ENCODE peak calls at places on chromosomes 5 and 9, in nine cellular contexts. Z, Y, K, F, R, Q, D, G and N are unnamed samples.

GRCh38 chr9:81531511-81531910 is 157.8 kb downstream of the TLE1 start:
- DNase-seq in Y (no peak), G (no peak), Q (no peak), R (no peak), D (no peak), K (no peak), Z (no peak), F (no peak), N (no peak)

GRCh38 chr5:53368516-53368915 is 111.9 kb upstream of the FST start:
- DNase-seq in Q (no peak), G (no peak), D (no peak), K (no peak), F (no peak), R (peak), Y (no peak), Z (peak), N (no peak)

GRCh38 chr5:135394095-135394494 is 4.9 kb downstream of the MACROH2A1 start:
- DNase-seq in Y (no peak), Z (no peak), R (no peak), F (no peak), D (no peak), Q (no peak), G (no peak), K (no peak), N (no peak)

GRCh38 chr9:130664191-130665028 is at the start of gene PRDM12:
- DNase-seq in Z (no peak), F (no peak), R (no peak), Q (peak), D (no peak), G (no peak), Y (no peak), K (no peak), N (no peak)

GRCh38 chr9:127987103-127987614 is 6.4 kb upstream of the EEIG1 start:
- DNase-seq in Y (peak), D (peak), F (peak), R (peak), Q (no peak), K (no peak), Z (no peak), G (no peak), N (no peak)

GRCh38 chr9:135224921-135225541 is 137.6 kb downstream of the OLFM1 start:
- DNase-seq in K (no peak), Z (no peak), F (no peak), Y (no peak), R (no peak), D (no peak), Q (peak), G (no peak), N (no peak)

GRCh38 chr9:101455656-101456235 is 20.2 kb upstream of the ALDOB start:
- DNase-seq in Y (no peak), Z (no peak), Q (no peak), D (no peak), F (no peak), K (no peak), R (no peak), G (no peak), N (no peak)

GRCh38 chr9:104351726-104352125 is 152.3 kb upstream of the OR13F1 start:
- DNase-seq in R (no peak), F (no peak), Z (no peak), G (no peak), Q (no peak), K (no peak), D (no peak), Y (no peak), N (no peak)

GRCh38 chr9:96140401-96141180 is 161.4 kb downstream of the HSD17B3 start:
- DNase-seq in Q (peak), Y (no peak), K (no peak), D (no peak), F (no peak), Z (no peak), G (no peak), R (no peak), N (no peak)

GRCh38 chr5:103375356-103375755 is 116.8 kb downstream of the MACIR start:
- DNase-seq in F (no peak), Q (no peak), Z (no peak), G (no peak), K (no peak), Y (no peak), R (no peak), D (no peak), N (no peak)

GRCh38 chr5:125006011-125006685 is 259.7 kb upstream of the ZNF608 start:
- DNase-seq in K (no peak), Y (no peak), Q (peak), D (no peak), Z (peak), R (no peak), F (no peak), G (no peak), N (no peak)

GRCh38 chr9:136055715-136056545 is 39.2 kb downstream of the NACC2 start:
- DNase-seq in F (no peak), R (no peak), Z (no peak), Q (no peak), D (no peak), Y (no peak), G (no peak), K (no peak), N (no peak)

GRCh38 chr9:134214395-134214765 is 50.0 kb upstream of the RNU6ATAC start:
- DNase-seq in Z (no peak), D (peak), Y (peak), K (no peak), Q (no peak), R (no peak), G (no peak), F (no peak), N (no peak)

GRCh38 chr9:128724744-128725211 is 851 bp upstream of the ZDHHC12 start:
- DNase-seq in R (peak), K (peak), F (peak), G (peak), Q (peak), D (peak), Z (peak), Y (peak), N (peak)

GRCh38 chr5:354581-355378 is 33.3 kb downstream of the AHRR start:
- DNase-seq in K (no peak), G (no peak), Z (no peak), F (peak), R (no peak), D (no peak), Y (no peak), Q (no peak), N (no peak)

GRCh38 chr9:114348906-114349482 is 19.3 kb downstream of the ORM2 start:
- DNase-seq in F (peak), Q (peak), Z (peak), D (peak), Y (peak), G (peak), K (peak), R (peak), N (peak)

GRCh38 chr9:76453785-76454184 is 5.2 kb upstream of the GCNT1 start:
- DNase-seq in D (no peak), F (no peak), R (peak), Z (no peak), Q (no peak), Y (no peak), K (no peak), G (no peak), N (no peak)

GRCh38 chr5:140556438-140556837 is 835 bp downstream of the SRA1 start:
- DNase-seq in G (no peak), Y (no peak), F (no peak), Q (no peak), D (no peak), K (no peak), R (no peak), Z (peak), N (no peak)

GRCh38 chr9:4663956-4664355 is 1.9 kb downstream of the PLPP6 start:
- DNase-seq in F (no peak), G (no peak), K (no peak), R (no peak), Z (no peak), D (no peak), Y (no peak), Q (no peak), N (no peak)

GRCh38 chr5:83785176-83785668 is 64.6 kb upstream of the HAPLN1 start:
- DNase-seq in Q (peak), D (no peak), G (no peak), R (no peak), F (no peak), K (no peak), Z (no peak), Y (no peak), N (no peak)

GRCh38 chr5:159805021-159805420 is 111.3 kb upstream of the ADRA1B start:
- DNase-seq in K (no peak), R (no peak), Y (peak), D (peak), Z (no peak), F (peak), G (no peak), Q (no peak), N (no peak)

GRCh38 chr5:2213121-2213730 is 330.5 kb upstream of the IRX4 start:
- DNase-seq in K (no peak), F (peak), D (no peak), R (no peak), G (no peak), Z (no peak), Q (no peak), Y (no peak), N (no peak)

GRCh38 chr9:9563817-9564216 is 1049.0 kb downstream of the PTPRD start:
- DNase-seq in D (no peak), Y (no peak), Z (no peak), G (no peak), K (no peak), F (no peak), R (no peak), Q (no peak), N (no peak)

GRCh38 chr9:131279927-131280530 is 3.7 kb upstream of the FAM78A start:
- DNase-seq in G (no peak), K (no peak), Q (no peak), D (no peak), R (no peak), F (no peak), Z (no peak), Y (no peak), N (no peak)

GRCh38 chr9:130343445-130343918 is 77.9 kb downstream of the HMCN2 start:
- DNase-seq in G (no peak), Q (peak), Y (no peak), D (no peak), Z (no peak), R (no peak), K (no peak), F (peak), N (no peak)

GRCh38 chr9:104951487-104951886 is 23.5 kb upstream of the ABCA1 start:
- DNase-seq in K (no peak), G (no peak), Q (no peak), Z (no peak), D (no peak), F (no peak), Y (no peak), R (no peak), N (no peak)

GRCh38 chr5:171907731-171908343 is 98.6 kb downstream of the FBXW11 start:
- DNase-seq in K (no peak), R (peak), Z (peak), Q (peak), Y (no peak), F (no peak), D (peak), G (peak), N (no peak)

GRCh38 chr5:73189816-73190451 is 16.9 kb downstream of the TMEM174 start:
- DNase-seq in Q (no peak), F (no peak), Z (no peak), G (no peak), R (no peak), Y (peak), K (no peak), D (peak), N (no peak)

GRCh38 chr5:170249360-170249759 is 16.6 kb downstream of the C5orf58 start:
- DNase-seq in K (no peak), Q (no peak), R (no peak), D (no peak), G (no peak), Y (no peak), Z (no peak), F (no peak), N (no peak)

GRCh38 chr5:140043508-140043872 is 391 bp upstream of the NRG2 start:
- DNase-seq in R (no peak), Y (no peak), D (no peak), K (no peak), F (peak), G (no peak), Z (no peak), Q (peak), N (no peak)

GRCh38 chr9:77756449-77756848 is 108.3 kb upstream of the GNA14 start:
- DNase-seq in F (no peak), G (no peak), Z (no peak), K (no peak), R (no peak), Q (no peak), Y (no peak), D (no peak), N (no peak)

GRCh38 chr5:1445895-1446601 is 808 bp upstream of the SLC6A3 start:
- DNase-seq in F (peak), Z (no peak), G (no peak), R (no peak), D (no peak), K (no peak), Q (peak), Y (peak), N (no peak)

GRCh38 chr9:26722755-26723154 is 169.8 kb downstream of the CAAP1 start:
- DNase-seq in Y (no peak), D (no peak), F (no peak), Q (no peak), R (no peak), Z (no peak), G (no peak), K (no peak), N (no peak)

GRCh38 chr9:114007991-114008666 is 70.0 kb downstream of the AMBP start:
- DNase-seq in Z (no peak), K (no peak), G (no peak), Y (no peak), F (peak), D (peak), R (no peak), Q (no peak), N (no peak)

GRCh38 chr9:131039129-131039954 is 30.4 kb downstream of the LAMC3 start:
- DNase-seq in G (no peak), Y (no peak), F (no peak), D (no peak), Q (no peak), Z (no peak), R (no peak), K (no peak), N (no peak)

GRCh38 chr9:125649315-125649714 is 57.7 kb downstream of the MAPKAP1 start:
- DNase-seq in Y (peak), G (no peak), D (peak), K (no peak), F (no peak), R (peak), Q (no peak), Z (peak), N (peak)

GRCh38 chr5:151151793-151152192 is 5.8 kb downstream of the ANXA6 start:
- DNase-seq in F (peak), Z (no peak), Q (no peak), G (no peak), K (no peak), D (peak), Y (no peak), R (no peak), N (no peak)

GRCh38 chr5:151153300-151153699 is 4.3 kb downstream of the ANXA6 start:
- DNase-seq in F (no peak), K (no peak), R (no peak), Z (no peak), D (no peak), Q (no peak), G (no peak), Y (no peak), N (no peak)

GRCh38 chr5:151150484-151151262 is 6.9 kb downstream of the ANXA6 start:
- DNase-seq in Q (peak), D (peak), Z (peak), F (no peak), R (no peak), Y (no peak), G (peak), K (peak), N (no peak)

GRCh38 chr5:151153766-151154272 is 3.8 kb downstream of the ANXA6 start:
- DNase-seq in Q (no peak), G (no peak), F (no peak), D (no peak), R (no peak), Y (no peak), K (no peak), Z (no peak), N (no peak)

DNA sequence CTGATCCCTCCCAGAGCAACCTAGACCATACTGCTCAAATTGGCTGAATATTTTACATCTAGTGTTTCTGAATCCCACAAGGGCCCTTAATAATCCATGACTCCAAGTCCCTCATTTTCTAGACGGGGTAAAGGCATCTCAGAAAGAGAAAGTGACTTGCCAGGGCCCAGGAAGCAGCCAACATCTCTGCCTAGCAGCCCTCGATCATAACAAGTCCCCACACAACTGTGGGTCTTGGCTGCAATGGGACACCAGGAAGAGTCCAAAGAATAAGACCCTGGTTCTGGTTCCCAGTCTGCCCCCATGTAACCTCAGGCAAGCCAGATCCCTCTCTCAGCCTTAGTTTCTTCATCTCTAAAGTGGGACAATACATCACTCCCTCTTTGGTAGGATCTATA is 6.3 kb downstream of the ANXA6 start:
- DNase-seq in Q (no peak), F (no peak), G (no peak), K (no peak), Z (no peak), R (no peak), Y (no peak), D (no peak), N (no peak)
- H3K27ac ChIP-seq in Q (no peak), F (peak), G (peak), K (peak), Z (no peak), R (no peak), Y (peak), D (peak), N (no peak)

GRCh38 chr5:168365581-168366081 is 74.2 kb downstream of the WWC1 start:
- DNase-seq in Y (no peak), G (no peak), R (peak), Z (no peak), K (no peak), Q (peak), D (no peak), F (peak), N (peak)
- H3K27ac ChIP-seq in Y (no peak), G (no peak), R (peak), Z (no peak), K (no peak), Q (no peak), D (no peak), F (no peak), N (peak)

GRCh38 chr5:79697222-79698164 is 7.9 kb downstream of the CMYA5 start:
- DNase-seq in R (no peak), K (no peak), G (no peak), Y (no peak), Q (no peak), Z (no peak), F (no peak), D (no peak), N (no peak)
- H3K27ac ChIP-seq in R (no peak), K (no peak), G (no peak), Y (peak), Q (no peak), Z (no peak), F (no peak), D (no peak), N (no peak)

GRCh38 chr5:56838409-56839039 is 23.2 kb downstream of the MAP3K1 start:
- DNase-seq in Y (no peak), D (no peak), Q (peak), R (peak), G (no peak), Z (peak), F (no peak), K (no peak), N (no peak)

GRCh38 chr5:56840597-56840996 is 25.2 kb downstream of the MAP3K1 start:
- DNase-seq in K (no peak), Z (no peak), D (no peak), Q (no peak), G (no peak), R (no peak), Y (no peak), F (no peak), N (no peak)

GRCh38 chr5:56839062-56839461 is 23.7 kb downstream of the MAP3K1 start:
- DNase-seq in Z (no peak), Y (no peak), R (no peak), K (no peak), F (no peak), G (no peak), Q (no peak), D (no peak), N (no peak)

GRCh38 chr5:56837386-56837785 is 22.0 kb downstream of the MAP3K1 start:
- DNase-seq in D (no peak), K (no peak), Y (no peak), Z (peak), Q (no peak), F (no peak), G (no peak), R (no peak), N (no peak)

GRCh38 chr5:56837956-56838355 is 22.6 kb downstream of the MAP3K1 start:
- DNase-seq in Q (no peak), F (no peak), R (no peak), D (no peak), G (no peak), Z (peak), Y (no peak), K (no peak), N (no peak)
- H3K27ac ChIP-seq in Q (no peak), F (no peak), R (no peak), D (no peak), G (peak), Z (peak), Y (no peak), K (no peak), N (no peak)

GRCh38 chr5:154241021-154241420 is 50.5 kb downstream of the GALNT10 start:
- DNase-seq in R (no peak), F (no peak), G (no peak), Q (peak), D (no peak), Y (no peak), Z (no peak), K (no peak), N (no peak)
- H3K27ac ChIP-seq in R (no peak), F (no peak), G (no peak), Q (no peak), D (no peak), Y (no peak), Z (no peak), K (no peak), N (no peak)